ENCODE peak calls at places on chromosomes 16 and 17, in nine cellular contexts. A is upper lobe of right lung; O is CD8-positive, alpha-beta memory T cell; J is Peyer's patch; V is CD4-positive, alpha-beta memory T cell; E is uterus; P is psoas muscle; C is H9; I is colonic mucosa. Z is an unnamed sample. For H3K4me1, the result is how much of the 10 kb centered on the place peaks cover.

GRCh38 chr17:37177234-37177633 is 198.6 kb upstream of the C17orf78 start:
- DNase-seq in A (no peak), O (no peak), J (no peak), V (no peak), E (no peak), P (no peak), C (no peak), I (no peak), Z (no peak)

GRCh38 chr17:75154195-75155106 is at the start of gene JPT1:
- DNase-seq in A (peak), O (peak), J (peak), V (peak), E (peak), P (peak), C (peak), I (peak), Z (peak)

GRCh38 chr17:29378495-29378894 is 11.7 kb upstream of the TAOK1 start:
- DNase-seq in A (no peak), O (no peak), J (no peak), V (no peak), E (no peak), P (no peak), C (no peak), I (no peak), Z (no peak)

GRCh38 chr17:77188084-77189066 is 47.6 kb downstream of the SEC14L1 start:
- DNase-seq in A (no peak), O (no peak), J (no peak), V (peak), E (no peak), P (no peak), C (no peak), I (no peak), Z (no peak)

GRCh38 chr16:15874745-15875314 is 13.6 kb downstream of the CEP20 start:
- DNase-seq in A (no peak), O (no peak), J (no peak), V (peak), E (peak), P (peak), C (peak), I (peak), Z (no peak)

GRCh38 chr16:3656491-3657468 is 2.3 kb downstream of the DNASE1 start:
- DNase-seq in A (peak), O (peak), J (no peak), V (no peak), E (no peak), P (peak), C (peak), I (no peak), Z (no peak)

GRCh38 chr17:40349477-40350409 is 14.8 kb downstream of the GJD3 start:
- DNase-seq in A (peak), O (peak), J (no peak), V (no peak), E (no peak), P (peak), C (no peak), I (peak), Z (no peak)

GRCh38 chr17:27759528-27759927 is 40.8 kb downstream of the NOS2 start:
- DNase-seq in A (no peak), O (no peak), J (no peak), V (no peak), E (no peak), P (no peak), C (no peak), I (no peak), Z (no peak)

GRCh38 chr17:50516980-50517379 is 8.7 kb downstream of the MYCBPAP start:
- DNase-seq in A (no peak), O (no peak), J (no peak), V (no peak), E (no peak), P (no peak), C (no peak), I (no peak), Z (no peak)

GRCh38 chr17:40021471-40021961 is 6.3 kb downstream of the CSF3 start:
- DNase-seq in A (no peak), O (no peak), J (no peak), V (no peak), E (peak), P (peak), C (no peak), I (no peak), Z (no peak)

GRCh38 chr17:13749566-13750235 is 148.0 kb upstream of the HS3ST3A1 start:
- DNase-seq in A (no peak), O (no peak), J (no peak), V (no peak), E (no peak), P (no peak), C (no peak), I (no peak), Z (no peak)

GRCh38 chr17:53818894-53819293 is 3.8 kb upstream of the KIF2B start:
- DNase-seq in A (no peak), O (no peak), J (no peak), V (no peak), E (no peak), P (no peak), C (no peak), I (no peak), Z (no peak)

GRCh38 chr16:77610496-77610895 is 111.8 kb upstream of the NUDT7 start:
- DNase-seq in A (no peak), O (no peak), J (no peak), V (no peak), E (no peak), P (no peak), C (no peak), I (no peak), Z (no peak)

GRCh38 chr16:23532448-23532847 is 22.2 kb upstream of the GGA2 start:
- DNase-seq in A (no peak), O (no peak), J (no peak), V (no peak), E (no peak), P (no peak), C (no peak), I (no peak), Z (no peak)

GRCh38 chr17:42002792-42003301 is 14.4 kb downstream of the DNAJC7 start:
- DNase-seq in A (no peak), O (no peak), J (no peak), V (no peak), E (no peak), P (no peak), C (no peak), I (no peak), Z (no peak)

GRCh38 chr16:53898993-53899392 is 195.0 kb downstream of the FTO start:
- DNase-seq in A (no peak), O (no peak), J (no peak), V (no peak), E (no peak), P (no peak), C (no peak), I (no peak), Z (no peak)

GRCh38 chr17:65472602-65473001 is 88.8 kb downstream of the AXIN2 start:
- DNase-seq in A (peak), O (no peak), J (no peak), V (no peak), E (peak), P (peak), C (no peak), I (no peak), Z (no peak)

GRCh38 chr17:30551666-30552339 is 74.6 kb downstream of the GOSR1 start:
- DNase-seq in A (no peak), O (no peak), J (no peak), V (no peak), E (no peak), P (no peak), C (peak), I (no peak), Z (no peak)

GRCh38 chr16:22326771-22327445 is 29.7 kb downstream of the POLR3E start:
- DNase-seq in A (peak), O (no peak), J (no peak), V (no peak), E (no peak), P (no peak), C (no peak), I (no peak), Z (no peak)

GRCh38 chr16:81786321-81786720 is 7.2 kb downstream of the PLCG2 start:
- DNase-seq in A (no peak), O (no peak), J (no peak), V (no peak), E (no peak), P (no peak), C (no peak), I (no peak), Z (no peak)

GRCh38 chr16:75237398-75238131 is 13.9 kb downstream of the BCAR1 start:
- DNase-seq in A (peak), O (no peak), J (no peak), V (no peak), E (peak), P (peak), C (peak), I (peak), Z (no peak)

GRCh38 chr17:4898351-4898750 is 985 bp upstream of the C17orf107 start:
- DNase-seq in A (no peak), O (no peak), J (no peak), V (no peak), E (no peak), P (peak), C (no peak), I (no peak), Z (no peak)

GRCh38 chr16:26598061-26598460 is 468.7 kb upstream of the C16orf82 start:
- DNase-seq in A (no peak), O (peak), J (no peak), V (peak), E (no peak), P (no peak), C (no peak), I (no peak), Z (peak)

GRCh38 chr17:56653877-56654276 is 60.4 kb downstream of the NOG start:
- DNase-seq in A (no peak), O (no peak), J (peak), V (peak), E (no peak), P (no peak), C (peak), I (no peak), Z (peak)

GRCh38 chr17:332023-332422 is 20.6 kb downstream of the RPH3AL start:
- DNase-seq in A (peak), O (no peak), J (no peak), V (no peak), E (no peak), P (peak), C (no peak), I (no peak), Z (no peak)

GRCh38 chr17:48951572-48951971 is 6.9 kb upstream of the SNF8 start:
- DNase-seq in A (no peak), O (no peak), J (no peak), V (no peak), E (no peak), P (no peak), C (no peak), I (no peak), Z (no peak)

GRCh38 chr17:33889079-33889478 is 366.0 kb upstream of the CCL2 start:
- DNase-seq in A (no peak), O (no peak), J (no peak), V (no peak), E (no peak), P (no peak), C (no peak), I (no peak), Z (no peak)

GRCh38 chr16:50251375-50252081 is 14.8 kb upstream of the ADCY7 start:
- DNase-seq in A (no peak), O (no peak), J (no peak), V (no peak), E (no peak), P (no peak), C (no peak), I (no peak), Z (no peak)

GRCh38 chr17:72342582-72343527 is 222.0 kb downstream of the SOX9 start:
- DNase-seq in A (peak), O (no peak), J (no peak), V (no peak), E (peak), P (peak), C (no peak), I (no peak), Z (no peak)

GRCh38 chr17:50953831-50954601 is 87.9 kb upstream of the TOB1 start:
- DNase-seq in A (peak), O (no peak), J (no peak), V (no peak), E (peak), P (peak), C (peak), I (no peak), Z (no peak)

GRCh38 chr17:79204261-79204660 is 129.6 kb downstream of the ENGASE start:
- DNase-seq in A (no peak), O (no peak), J (no peak), V (no peak), E (no peak), P (no peak), C (no peak), I (no peak), Z (no peak)

GRCh38 chr17:79202476-79202875 is 127.9 kb downstream of the ENGASE start:
- DNase-seq in A (no peak), O (no peak), J (no peak), V (no peak), E (no peak), P (no peak), C (no peak), I (no peak), Z (no peak)

GRCh38 chr17:79203016-79203415 is 128.4 kb downstream of the ENGASE start:
- DNase-seq in A (no peak), O (no peak), J (no peak), V (no peak), E (no peak), P (no peak), C (no peak), I (no peak), Z (no peak)

GRCh38 chr17:79201536-79202227 is 127.1 kb downstream of the ENGASE start:
- DNase-seq in A (no peak), O (no peak), J (no peak), V (no peak), E (no peak), P (no peak), C (no peak), I (no peak), Z (no peak)

DNA sequence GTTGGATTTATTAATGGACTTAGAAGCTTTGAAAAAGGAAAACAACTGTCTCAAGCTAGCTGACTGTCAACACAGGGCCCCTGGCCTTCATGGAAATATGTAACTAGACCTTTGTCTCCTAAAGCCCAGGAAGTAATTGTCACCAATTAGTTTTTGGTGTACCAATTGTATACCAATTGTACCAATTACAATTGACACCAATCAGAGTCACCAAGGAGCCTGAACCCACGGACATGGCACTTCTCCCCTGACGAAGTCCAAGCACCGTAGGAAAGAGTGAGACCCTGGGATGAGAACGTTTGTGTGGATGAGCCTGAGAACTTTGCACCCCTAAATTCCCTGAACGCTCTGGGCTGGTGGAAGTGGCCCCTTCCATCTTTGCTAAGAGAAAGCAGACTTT is 129.0 kb downstream of the ENGASE start:
- DNase-seq in A (no peak), O (no peak), J (no peak), V (no peak), E (no peak), P (no peak), C (no peak), I (no peak), Z (no peak)
- H3K27ac ChIP-seq in A (no peak), O (no peak), J (no peak), V (no peak), E (no peak), P (no peak), C (no peak), I (no peak), Z (no peak)

GRCh38 chr17:19407601-19408380 is 3.2 kb upstream of the RNF112 start:
- DNase-seq in A (no peak), O (no peak), J (no peak), V (no peak), E (no peak), P (no peak), C (no peak), I (no peak), Z (no peak)
- H3K4me1 ChIP-seq in A (under half), O (under half), J (under half), V (under half), E (under half), P (under half), C (under half), I (under half), Z (under half)

GRCh38 chr16:11612110-11612981 is 25.6 kb upstream of the LITAF start:
- DNase-seq in A (peak), O (no peak), J (peak), V (no peak), E (no peak), P (no peak), C (no peak), I (peak), Z (no peak)
- H3K27ac ChIP-seq in A (peak), O (no peak), J (peak), V (no peak), E (no peak), P (no peak), C (no peak), I (peak), Z (no peak)

GRCh38 chr16:67530013-67530939 is 1.6 kb downstream of the RIPOR1 start:
- DNase-seq in A (peak), O (peak), J (peak), V (no peak), E (peak), P (peak), C (no peak), I (peak), Z (no peak)

GRCh38 chr16:67535201-67535600 is 6.6 kb downstream of the RIPOR1 start:
- DNase-seq in A (no peak), O (no peak), J (no peak), V (no peak), E (no peak), P (no peak), C (no peak), I (no peak), Z (no peak)

GRCh38 chr16:67534420-67534819 is 5.8 kb downstream of the RIPOR1 start:
- DNase-seq in A (no peak), O (no peak), J (no peak), V (no peak), E (no peak), P (no peak), C (no peak), I (no peak), Z (no peak)

GRCh38 chr16:67531247-67531646 is 2.6 kb downstream of the RIPOR1 start:
- DNase-seq in A (no peak), O (no peak), J (peak), V (no peak), E (no peak), P (peak), C (no peak), I (no peak), Z (no peak)

DNA sequence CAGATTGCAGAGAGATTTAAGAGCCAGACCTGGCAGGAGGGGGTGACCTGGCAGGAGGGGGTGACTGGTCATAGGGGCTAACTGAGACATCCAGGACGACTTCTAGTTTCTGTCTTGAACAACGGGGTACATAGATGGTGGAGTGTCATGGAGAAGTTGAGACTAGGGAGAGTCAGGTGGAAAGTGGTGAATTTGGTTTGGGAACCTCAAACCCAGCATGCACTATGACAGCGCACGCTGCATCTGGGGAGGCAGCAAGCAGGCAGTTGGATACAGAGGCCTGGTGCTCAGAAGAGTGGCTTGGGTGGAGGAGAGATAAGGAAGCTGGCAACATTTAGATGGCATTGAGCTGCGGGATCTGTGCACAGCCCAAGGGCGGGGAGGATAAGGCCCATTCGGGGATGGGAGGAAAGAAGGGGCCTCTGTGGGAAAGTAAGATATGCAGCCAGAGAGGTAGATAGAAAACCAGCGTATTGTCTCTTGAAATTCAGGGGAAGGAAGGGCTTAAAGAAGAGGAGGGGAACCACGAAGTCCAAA is 4.5 kb downstream of the RIPOR1 start:
- DNase-seq in A (no peak), O (no peak), J (no peak), V (no peak), E (no peak), P (no peak), C (no peak), I (no peak), Z (no peak)
- H3K4me1 ChIP-seq in A (under half), O (under half), J (under half), V (under half), E (under half), P (under half), C (under half), I (under half), Z (under half)

GRCh38 chr17:19417611-19418010 is 6.6 kb downstream of the RNF112 start:
- DNase-seq in A (no peak), O (no peak), J (no peak), V (no peak), E (no peak), P (no peak), C (no peak), I (peak), Z (no peak)
- H3K27ac ChIP-seq in A (no peak), O (no peak), J (no peak), V (no peak), E (peak), P (no peak), C (no peak), I (no peak), Z (no peak)

GRCh38 chr16:84543931-84544776 is 39.7 kb upstream of the MEAK7 start:
- DNase-seq in A (no peak), O (no peak), J (no peak), V (no peak), E (no peak), P (peak), C (no peak), I (peak), Z (peak)
- H3K4me1 ChIP-seq in A (under half), O (under half), J (under half), V (under half), E (under half), P (under half), C (under half), I (under half), Z (under half)

GRCh38 chr16:8959921-8960787 is 3.6 kb downstream of the USP7 start:
- DNase-seq in A (no peak), O (no peak), J (peak), V (peak), E (no peak), P (no peak), C (no peak), I (peak), Z (no peak)
- H3K27ac ChIP-seq in A (peak), O (no peak), J (peak), V (peak), E (no peak), P (peak), C (no peak), I (peak), Z (peak)

GRCh38 chr17:82239926-82240505 is 11.2 kb downstream of the SLC16A3 start:
- DNase-seq in A (no peak), O (peak), J (no peak), V (no peak), E (no peak), P (peak), C (no peak), I (no peak), Z (no peak)
- H3K4me1 ChIP-seq in A (half or more), O (under half), J (under half), V (half or more), E (under half), P (half or more), C (under half), I (half or more), Z (under half)

DNA sequence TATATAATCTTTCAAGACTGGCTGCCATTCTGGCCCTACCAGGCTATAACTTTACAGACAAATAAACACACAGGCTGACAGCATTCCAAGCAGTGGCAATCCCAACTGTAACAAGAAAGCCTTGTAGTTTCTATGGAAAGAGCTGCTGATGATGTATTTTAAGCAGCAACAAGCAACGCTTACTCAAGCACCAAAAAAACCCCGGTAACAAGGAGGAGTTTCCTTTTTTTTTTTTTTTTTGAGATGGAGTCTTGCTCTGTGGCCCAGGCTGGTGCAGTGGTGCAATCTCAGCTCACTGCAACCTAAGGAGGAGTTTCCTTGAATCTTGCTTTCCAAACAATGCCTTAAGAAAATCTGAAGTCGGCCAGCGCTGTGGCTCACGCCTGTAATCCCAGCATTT is 23.1 kb downstream of the LSM12 start:
- DNase-seq in A (no peak), O (no peak), J (no peak), V (no peak), E (no peak), P (no peak), C (no peak), I (no peak), Z (no peak)
- H3K27ac ChIP-seq in A (no peak), O (no peak), J (no peak), V (no peak), E (peak), P (peak), C (no peak), I (peak), Z (no peak)

Z was measured in CD8-positive, alpha-beta T cell.